ENCODE peak calls at places on chromosomes 7 and 10, in ten cellular contexts. One of them, this sample, is unnamed.

GRCh38 chr7:132622081-132622480 is 45.8 kb upstream of the PLXNA4 start:
- DNase-seq in memory B cell: no peak
- DNase-seq in DMS153: no peak
- DNase-seq in NAMALWA: no peak
- DNase-seq in heart right ventricle: no peak
- DNase-seq in M059J: no peak
- DNase-seq in HEK293T: no peak
- DNase-seq in AG08396: no peak
- DNase-seq in NCI-H1092: no peak
- DNase-seq in NCI-H748 treated with DMSO at 0.1 percent for 48 hours: no peak
- DNase-seq in this sample: no peak

GRCh38 chr10:96415896-96416554 is 57.2 kb upstream of the OPALIN start:
- DNase-seq in memory B cell: no peak
- DNase-seq in DMS153: no peak
- DNase-seq in NAMALWA: no peak
- DNase-seq in heart right ventricle: no peak
- DNase-seq in M059J: peak
- DNase-seq in HEK293T: no peak
- DNase-seq in AG08396: no peak
- DNase-seq in NCI-H1092: no peak
- DNase-seq in NCI-H748 treated with DMSO at 0.1 percent for 48 hours: no peak
- DNase-seq in this sample: no peak

GRCh38 chr7:99002146-99002826 is 124.0 kb downstream of the TRRAP start:
- DNase-seq in memory B cell: no peak
- DNase-seq in DMS153: no peak
- DNase-seq in NAMALWA: no peak
- DNase-seq in heart right ventricle: no peak
- DNase-seq in M059J: no peak
- DNase-seq in HEK293T: no peak
- DNase-seq in AG08396: no peak
- DNase-seq in NCI-H1092: no peak
- DNase-seq in NCI-H748 treated with DMSO at 0.1 percent for 48 hours: no peak
- DNase-seq in this sample: no peak

GRCh38 chr7:48173983-48174382 is 2.7 kb downstream of the ABCA13 start:
- DNase-seq in memory B cell: no peak
- DNase-seq in DMS153: no peak
- DNase-seq in NAMALWA: no peak
- DNase-seq in heart right ventricle: no peak
- DNase-seq in M059J: peak
- DNase-seq in HEK293T: no peak
- DNase-seq in AG08396: peak
- DNase-seq in NCI-H1092: no peak
- DNase-seq in NCI-H748 treated with DMSO at 0.1 percent for 48 hours: no peak
- DNase-seq in this sample: no peak

GRCh38 chr7:69982197-69982596 is 383.9 kb downstream of the AUTS2 start:
- DNase-seq in memory B cell: no peak
- DNase-seq in DMS153: no peak
- DNase-seq in NAMALWA: no peak
- DNase-seq in heart right ventricle: no peak
- DNase-seq in M059J: no peak
- DNase-seq in HEK293T: no peak
- DNase-seq in AG08396: no peak
- DNase-seq in NCI-H1092: no peak
- DNase-seq in NCI-H748 treated with DMSO at 0.1 percent for 48 hours: no peak
- DNase-seq in this sample: no peak

GRCh38 chr10:6918305-6918704 is 338.2 kb upstream of the PRKCQ start:
- DNase-seq in memory B cell: peak
- DNase-seq in DMS153: no peak
- DNase-seq in NAMALWA: peak
- DNase-seq in heart right ventricle: peak
- DNase-seq in M059J: no peak
- DNase-seq in HEK293T: peak
- DNase-seq in AG08396: no peak
- DNase-seq in NCI-H1092: no peak
- DNase-seq in NCI-H748 treated with DMSO at 0.1 percent for 48 hours: no peak
- DNase-seq in this sample: no peak

GRCh38 chr10:18681366-18681765 is 22.1 kb downstream of the ARL5B start:
- DNase-seq in memory B cell: no peak
- DNase-seq in DMS153: no peak
- DNase-seq in NAMALWA: no peak
- DNase-seq in heart right ventricle: no peak
- DNase-seq in M059J: peak
- DNase-seq in HEK293T: no peak
- DNase-seq in AG08396: no peak
- DNase-seq in NCI-H1092: no peak
- DNase-seq in NCI-H748 treated with DMSO at 0.1 percent for 48 hours: no peak
- DNase-seq in this sample: no peak

GRCh38 chr10:30374353-30374752 is 25.3 kb upstream of the MTPAP start:
- DNase-seq in memory B cell: no peak
- DNase-seq in DMS153: no peak
- DNase-seq in NAMALWA: peak
- DNase-seq in heart right ventricle: no peak
- DNase-seq in M059J: no peak
- DNase-seq in HEK293T: peak
- DNase-seq in AG08396: no peak
- DNase-seq in NCI-H1092: no peak
- DNase-seq in NCI-H748 treated with DMSO at 0.1 percent for 48 hours: no peak
- DNase-seq in this sample: no peak

GRCh38 chr10:74072503-74072902 is 74.6 kb downstream of the VCL start:
- DNase-seq in memory B cell: no peak
- DNase-seq in DMS153: no peak
- DNase-seq in NAMALWA: no peak
- DNase-seq in heart right ventricle: no peak
- DNase-seq in M059J: peak
- DNase-seq in HEK293T: no peak
- DNase-seq in AG08396: no peak
- DNase-seq in NCI-H1092: no peak
- DNase-seq in NCI-H748 treated with DMSO at 0.1 percent for 48 hours: no peak
- DNase-seq in this sample: no peak

GRCh38 chr7:22860337-22860736 is 37.7 kb upstream of the TOMM7 start:
- DNase-seq in memory B cell: no peak
- DNase-seq in DMS153: no peak
- DNase-seq in NAMALWA: no peak
- DNase-seq in heart right ventricle: no peak
- DNase-seq in M059J: no peak
- DNase-seq in HEK293T: no peak
- DNase-seq in AG08396: no peak
- DNase-seq in NCI-H1092: no peak
- DNase-seq in NCI-H748 treated with DMSO at 0.1 percent for 48 hours: no peak
- DNase-seq in this sample: no peak

GRCh38 chr7:123494193-123494796 is 40.1 kb downstream of the IQUB start:
- DNase-seq in memory B cell: peak
- DNase-seq in DMS153: no peak
- DNase-seq in NAMALWA: peak
- DNase-seq in heart right ventricle: peak
- DNase-seq in M059J: peak
- DNase-seq in HEK293T: peak
- DNase-seq in AG08396: peak
- DNase-seq in NCI-H1092: peak
- DNase-seq in NCI-H748 treated with DMSO at 0.1 percent for 48 hours: peak
- DNase-seq in this sample: no peak

GRCh38 chr10:102400061-102400460 is 4.6 kb downstream of the NFKB2 start:
- DNase-seq in memory B cell: no peak
- DNase-seq in DMS153: no peak
- DNase-seq in NAMALWA: no peak
- DNase-seq in heart right ventricle: no peak
- DNase-seq in M059J: no peak
- DNase-seq in HEK293T: no peak
- DNase-seq in AG08396: no peak
- DNase-seq in NCI-H1092: no peak
- DNase-seq in NCI-H748 treated with DMSO at 0.1 percent for 48 hours: no peak
- DNase-seq in this sample: no peak

GRCh38 chr7:90298145-90299038 is 22.7 kb downstream of the FAM237B start:
- DNase-seq in memory B cell: no peak
- DNase-seq in DMS153: peak
- DNase-seq in NAMALWA: peak
- DNase-seq in heart right ventricle: no peak
- DNase-seq in M059J: peak
- DNase-seq in HEK293T: peak
- DNase-seq in AG08396: peak
- DNase-seq in NCI-H1092: peak
- DNase-seq in NCI-H748 treated with DMSO at 0.1 percent for 48 hours: peak
- DNase-seq in this sample: no peak

GRCh38 chr7:41333506-41333905 is 369.4 kb downstream of the INHBA start:
- DNase-seq in memory B cell: no peak
- DNase-seq in DMS153: no peak
- DNase-seq in NAMALWA: no peak
- DNase-seq in heart right ventricle: no peak
- DNase-seq in M059J: peak
- DNase-seq in HEK293T: no peak
- DNase-seq in AG08396: no peak
- DNase-seq in NCI-H1092: no peak
- DNase-seq in NCI-H748 treated with DMSO at 0.1 percent for 48 hours: no peak
- DNase-seq in this sample: no peak

GRCh38 chr7:82443801-82444219 is 233 bp upstream of the CACNA2D1 start:
- DNase-seq in memory B cell: no peak
- DNase-seq in DMS153: no peak
- DNase-seq in NAMALWA: no peak
- DNase-seq in heart right ventricle: peak
- DNase-seq in M059J: peak
- DNase-seq in HEK293T: peak
- DNase-seq in AG08396: peak
- DNase-seq in NCI-H1092: peak
- DNase-seq in NCI-H748 treated with DMSO at 0.1 percent for 48 hours: peak
- DNase-seq in this sample: peak

GRCh38 chr7:8638076-8638475 is 204.7 kb downstream of the NXPH1 start:
- DNase-seq in memory B cell: no peak
- DNase-seq in DMS153: peak
- DNase-seq in NAMALWA: no peak
- DNase-seq in heart right ventricle: peak
- DNase-seq in M059J: no peak
- DNase-seq in HEK293T: no peak
- DNase-seq in AG08396: no peak
- DNase-seq in NCI-H1092: peak
- DNase-seq in NCI-H748 treated with DMSO at 0.1 percent for 48 hours: peak
- DNase-seq in this sample: no peak

GRCh38 chr10:116637830-116638229 is 17.1 kb downstream of the PNLIPRP2 start:
- DNase-seq in memory B cell: no peak
- DNase-seq in DMS153: no peak
- DNase-seq in NAMALWA: no peak
- DNase-seq in heart right ventricle: no peak
- DNase-seq in M059J: no peak
- DNase-seq in HEK293T: no peak
- DNase-seq in AG08396: no peak
- DNase-seq in NCI-H1092: no peak
- DNase-seq in NCI-H748 treated with DMSO at 0.1 percent for 48 hours: no peak
- DNase-seq in this sample: no peak

GRCh38 chr7:129840757-129841156 is 112.0 kb downstream of the UBE2H start:
- DNase-seq in memory B cell: no peak
- DNase-seq in DMS153: no peak
- DNase-seq in NAMALWA: no peak
- DNase-seq in heart right ventricle: no peak
- DNase-seq in M059J: peak
- DNase-seq in HEK293T: no peak
- DNase-seq in AG08396: no peak
- DNase-seq in NCI-H1092: no peak
- DNase-seq in NCI-H748 treated with DMSO at 0.1 percent for 48 hours: no peak
- DNase-seq in this sample: no peak

GRCh38 chr7:924541-925231 is 29.8 kb downstream of the ADAP1 start:
- DNase-seq in memory B cell: no peak
- DNase-seq in DMS153: no peak
- DNase-seq in NAMALWA: peak
- DNase-seq in heart right ventricle: no peak
- DNase-seq in M059J: peak
- DNase-seq in HEK293T: no peak
- DNase-seq in AG08396: peak
- DNase-seq in NCI-H1092: no peak
- DNase-seq in NCI-H748 treated with DMSO at 0.1 percent for 48 hours: no peak
- DNase-seq in this sample: peak

GRCh38 chr7:94701555-94701973 is 45.6 kb upstream of the SGCE start:
- DNase-seq in memory B cell: no peak
- DNase-seq in DMS153: peak
- DNase-seq in NAMALWA: no peak
- DNase-seq in heart right ventricle: no peak
- DNase-seq in M059J: peak
- DNase-seq in HEK293T: no peak
- DNase-seq in AG08396: peak
- DNase-seq in NCI-H1092: no peak
- DNase-seq in NCI-H748 treated with DMSO at 0.1 percent for 48 hours: no peak
- DNase-seq in this sample: no peak

GRCh38 chr7:44172352-44172751 is 16.9 kb downstream of the GCK start:
- DNase-seq in memory B cell: no peak
- DNase-seq in DMS153: no peak
- DNase-seq in NAMALWA: no peak
- DNase-seq in heart right ventricle: no peak
- DNase-seq in M059J: no peak
- DNase-seq in HEK293T: no peak
- DNase-seq in AG08396: no peak
- DNase-seq in NCI-H1092: no peak
- DNase-seq in NCI-H748 treated with DMSO at 0.1 percent for 48 hours: no peak
- DNase-seq in this sample: peak

GRCh38 chr10:122298206-122298597 is 27.1 kb downstream of the BTBD16 start:
- DNase-seq in memory B cell: no peak
- DNase-seq in DMS153: no peak
- DNase-seq in NAMALWA: no peak
- DNase-seq in heart right ventricle: no peak
- DNase-seq in M059J: no peak
- DNase-seq in HEK293T: no peak
- DNase-seq in AG08396: no peak
- DNase-seq in NCI-H1092: no peak
- DNase-seq in NCI-H748 treated with DMSO at 0.1 percent for 48 hours: no peak
- DNase-seq in this sample: no peak

GRCh38 chr10:11322698-11323097 is 288.8 kb downstream of the USP6NL start:
- DNase-seq in memory B cell: no peak
- DNase-seq in DMS153: no peak
- DNase-seq in NAMALWA: no peak
- DNase-seq in heart right ventricle: no peak
- DNase-seq in M059J: no peak
- DNase-seq in HEK293T: no peak
- DNase-seq in AG08396: no peak
- DNase-seq in NCI-H1092: no peak
- DNase-seq in NCI-H748 treated with DMSO at 0.1 percent for 48 hours: no peak
- DNase-seq in this sample: no peak

GRCh38 chr10:98474628-98475027 is 27.9 kb upstream of the HPS1 start:
- DNase-seq in memory B cell: no peak
- DNase-seq in DMS153: no peak
- DNase-seq in NAMALWA: no peak
- DNase-seq in heart right ventricle: no peak
- DNase-seq in M059J: no peak
- DNase-seq in HEK293T: no peak
- DNase-seq in AG08396: no peak
- DNase-seq in NCI-H1092: no peak
- DNase-seq in NCI-H748 treated with DMSO at 0.1 percent for 48 hours: no peak
- DNase-seq in this sample: no peak

GRCh38 chr7:32108651-32109050 is 38.4 kb upstream of the PDE1C start:
- DNase-seq in memory B cell: no peak
- DNase-seq in DMS153: no peak
- DNase-seq in NAMALWA: no peak
- DNase-seq in heart right ventricle: peak
- DNase-seq in M059J: peak
- DNase-seq in HEK293T: no peak
- DNase-seq in AG08396: no peak
- DNase-seq in NCI-H1092: no peak
- DNase-seq in NCI-H748 treated with DMSO at 0.1 percent for 48 hours: no peak
- DNase-seq in this sample: no peak

GRCh38 chr7:25069900-25070443 is 55.1 kb downstream of the CYCS start:
- DNase-seq in memory B cell: peak
- DNase-seq in DMS153: peak
- DNase-seq in NAMALWA: peak
- DNase-seq in heart right ventricle: peak
- DNase-seq in M059J: peak
- DNase-seq in HEK293T: peak
- DNase-seq in AG08396: peak
- DNase-seq in NCI-H1092: peak
- DNase-seq in NCI-H748 treated with DMSO at 0.1 percent for 48 hours: peak
- DNase-seq in this sample: no peak

GRCh38 chr7:31550432-31550831 is 36.5 kb downstream of the ITPRID1 start:
- DNase-seq in memory B cell: no peak
- DNase-seq in DMS153: no peak
- DNase-seq in NAMALWA: no peak
- DNase-seq in heart right ventricle: no peak
- DNase-seq in M059J: no peak
- DNase-seq in HEK293T: no peak
- DNase-seq in AG08396: no peak
- DNase-seq in NCI-H1092: peak
- DNase-seq in NCI-H748 treated with DMSO at 0.1 percent for 48 hours: no peak
- DNase-seq in this sample: no peak

GRCh38 chr10:15719899-15720634 is at the start of gene ITGA8:
- DNase-seq in memory B cell: no peak
- DNase-seq in DMS153: no peak
- DNase-seq in NAMALWA: peak
- DNase-seq in heart right ventricle: peak
- DNase-seq in M059J: peak
- DNase-seq in HEK293T: peak
- DNase-seq in AG08396: peak
- DNase-seq in NCI-H1092: no peak
- DNase-seq in NCI-H748 treated with DMSO at 0.1 percent for 48 hours: no peak
- DNase-seq in this sample: peak